ENCODE peak calls at places on chromosomes 3 and 15, in four cellular contexts. W, C, A and B are unnamed samples.

GRCh38 chr3:21662403-21662802 is 88.6 kb downstream of the ZNF385D start:
- DNase-seq in W (no peak), C (no peak), A (no peak), B (no peak)

GRCh38 chr3:48130321-48130881 is 57.8 kb downstream of the CDC25A start:
- DNase-seq in W (no peak), C (peak; percentile 70), A (peak; percentile 86), B (no peak)

GRCh38 chr3:168884353-168884903 is 779.1 kb downstream of the MECOM start:
- DNase-seq in W (no peak), C (peak; percentile 63), A (no peak), B (no peak)

GRCh38 chr3:178369006-178369405 is 167.2 kb upstream of the KCNMB2 start:
- DNase-seq in W (no peak), C (no peak), A (no peak), B (no peak)

GRCh38 chr15:81311834-81312459 is 12.0 kb downstream of the STARD5 start:
- DNase-seq in W (no peak), C (no peak), A (no peak), B (no peak)

GRCh38 chr3:73493543-73494314 is 131.0 kb downstream of the PDZRN3 start:
- DNase-seq in W (no peak), C (peak; percentile 44), A (no peak), B (no peak)

GRCh38 chr3:191644291-191644690 is 183.3 kb downstream of the PYDC2 start:
- DNase-seq in W (no peak), C (no peak), A (no peak), B (no peak)

GRCh38 chr15:90001683-90002427 is 731 bp downstream of the ZNF710 start:
- DNase-seq in W (peak; percentile 61), C (no peak), A (peak; percentile 66), B (peak; percentile 59)

GRCh38 chr3:171953300-171954022 is 85.9 kb upstream of the FNDC3B start:
- DNase-seq in W (no peak), C (no peak), A (no peak), B (no peak)

GRCh38 chr3:132417695-132418520 is 606 bp downstream of the DNAJC13 start:
- DNase-seq in W (no peak), C (no peak), A (peak; percentile 43), B (no peak)

GRCh38 chr15:92393287-92393993 is at the start of gene ST8SIA2:
- DNase-seq in W (no peak), C (no peak), A (peak; percentile 32), B (no peak)

GRCh38 chr15:34890424-34890823 is 79.1 kb downstream of the AQR start:
- DNase-seq in W (no peak), C (no peak), A (no peak), B (no peak)

GRCh38 chr15:67746022-67746421 is 79.3 kb upstream of the SKOR1 start:
- DNase-seq in W (no peak), C (no peak), A (no peak), B (no peak)

GRCh38 chr3:194306109-194306686 is 44.9 kb downstream of the CPN2 start:
- DNase-seq in W (peak; percentile 50), C (no peak), A (no peak), B (peak; percentile 51)

GRCh38 chr3:127914584-127914983 is 448 bp upstream of the KBTBD12 start:
- DNase-seq in W (no peak), C (no peak), A (no peak), B (no peak)

GRCh38 chr15:80199366-80199765 is 46.6 kb downstream of the FAH start:
- DNase-seq in W (no peak), C (no peak), A (no peak), B (no peak)

GRCh38 chr15:98647026-98647773 is 1.1 kb upstream of the IGF1R start:
- DNase-seq in W (peak; percentile 72), C (no peak), A (peak; percentile 77), B (peak; percentile 69)

GRCh38 chr3:43647331-43648166 is 25.7 kb upstream of the ANO10 start:
- DNase-seq in W (no peak), C (no peak), A (no peak), B (no peak)

GRCh38 chr15:71632571-71633195 is 177.7 kb upstream of the NR2E3 start:
- DNase-seq in W (no peak), C (no peak), A (no peak), B (no peak)

GRCh38 chr3:136819784-136820640 is 1.1 kb downstream of the SLC35G2 start:
- DNase-seq in W (peak; percentile 41), C (no peak), A (peak; percentile 29), B (peak; percentile 22)

GRCh38 chr15:68389936-68390790 is 41.8 kb downstream of the ITGA11 start:
- DNase-seq in W (peak; percentile 25), C (no peak), A (no peak), B (peak; percentile 4)

GRCh38 chr3:169430687-169431404 is 232.7 kb downstream of the MECOM start:
- DNase-seq in W (no peak), C (peak; percentile 22), A (no peak), B (no peak)

GRCh38 chr3:89223188-89223587 is 115.8 kb downstream of the EPHA3 start:
- DNase-seq in W (no peak), C (no peak), A (no peak), B (no peak)

GRCh38 chr3:197960694-197961581 is 921 bp downstream of the LMLN start:
- DNase-seq in W (no peak), C (no peak), A (no peak), B (no peak)

GRCh38 chr3:167876603-167877325 is 141.2 kb downstream of the SERPINI1 start:
- DNase-seq in W (no peak), C (no peak), A (no peak), B (no peak)

GRCh38 chr3:184466413-184466960 is 86.6 kb downstream of the CHRD start:
- DNase-seq in W (no peak), C (no peak), A (peak; percentile 66), B (no peak)

GRCh38 chr3:74752290-74752689 is 137.8 kb upstream of the CNTN3 start:
- DNase-seq in W (no peak), C (no peak), A (no peak), B (no peak)

GRCh38 chr3:132661120-132661519 is 991 bp downstream of the UBA5 start:
- DNase-seq in W (no peak), C (no peak), A (no peak), B (no peak)

GRCh38 chr15:62109457-62109856 is 42.7 kb downstream of the C2CD4A start:
- DNase-seq in W (no peak), C (no peak), A (no peak), B (no peak)

GRCh38 chr3:66195347-66195783 is 25.4 kb upstream of the SLC25A26 start:
- DNase-seq in W (no peak), C (peak; percentile 3), A (peak; percentile 57), B (no peak)

GRCh38 chr3:107663266-107663665 is 140.5 kb downstream of the BBX start:
- DNase-seq in W (no peak), C (no peak), A (no peak), B (no peak)

GRCh38 chr3:158453865-158454264 is 117.1 kb upstream of the MLF1 start:
- DNase-seq in W (no peak), C (no peak), A (no peak), B (no peak)
- TF ChIP-seq CTCF in W (no peak), C (no peak), A (no peak), B (no peak)

GRCh38 chr3:182618085-182618732 is 175.1 kb upstream of the ATP11B start:
- DNase-seq in W (no peak), C (no peak), A (no peak), B (no peak)

GRCh38 chr3:182621435-182622240 is 171.7 kb upstream of the ATP11B start:
- DNase-seq in W (no peak), C (no peak), A (no peak), B (no peak)

GRCh38 chr3:182618981-182619591 is 174.2 kb upstream of the ATP11B start:
- DNase-seq in W (no peak), C (no peak), A (no peak), B (no peak)

GRCh38 chr3:182620715-182621434 is 172.4 kb upstream of the ATP11B start:
- DNase-seq in W (no peak), C (no peak), A (no peak), B (no peak)

DNA sequence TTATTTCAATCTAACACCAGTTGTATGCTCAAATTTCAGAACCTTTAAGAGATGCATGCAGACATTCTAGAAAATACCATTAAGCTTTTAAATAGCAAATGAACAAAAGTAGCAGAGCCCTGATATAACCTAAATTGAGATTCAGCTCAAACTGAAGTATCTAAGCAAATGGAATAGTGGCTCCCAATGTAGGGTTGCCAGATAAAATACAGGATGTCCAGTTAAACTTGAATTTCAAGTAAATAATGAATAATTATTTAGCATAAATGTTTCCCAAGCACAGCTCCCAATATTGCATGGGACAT is 171.1 kb upstream of the ATP11B start:
- DNase-seq in W (no peak), C (no peak), A (no peak), B (no peak)
- TF ChIP-seq CTCF in W (no peak), C (no peak), A (no peak), B (no peak)

GRCh38 chr15:29731865-29732264 is 90.4 kb downstream of the TJP1 start:
- DNase-seq in W (no peak), C (no peak), A (no peak), B (no peak)
- TF ChIP-seq CTCF in W (no peak), C (no peak), A (no peak), B (no peak)

GRCh38 chr15:40594429-40594836 is 384 bp downstream of the KNL1 start:
- DNase-seq in W (no peak), C (peak; percentile 6), A (peak; percentile 25), B (no peak)
- TF ChIP-seq CTCF in W (no peak), C (peak; percentile 32), A (peak; percentile 27), B (no peak)

GRCh38 chr15:28080386-28080785 is 18.7 kb downstream of the OCA2 start:
- DNase-seq in W (no peak), C (no peak), A (no peak), B (no peak)
- TF ChIP-seq CTCF in W (no peak), C (no peak), A (no peak), B (no peak)

GRCh38 chr3:8810561-8810960 is 41.1 kb upstream of the OXTR start:
- DNase-seq in W (no peak), C (no peak), A (no peak), B (no peak)

GRCh38 chr3:8813411-8813810 is 44.0 kb upstream of the OXTR start:
- DNase-seq in W (no peak), C (no peak), A (no peak), B (no peak)

GRCh38 chr3:8817486-8817885 is 48.1 kb upstream of the OXTR start:
- DNase-seq in W (no peak), C (no peak), A (no peak), B (no peak)

DNA sequence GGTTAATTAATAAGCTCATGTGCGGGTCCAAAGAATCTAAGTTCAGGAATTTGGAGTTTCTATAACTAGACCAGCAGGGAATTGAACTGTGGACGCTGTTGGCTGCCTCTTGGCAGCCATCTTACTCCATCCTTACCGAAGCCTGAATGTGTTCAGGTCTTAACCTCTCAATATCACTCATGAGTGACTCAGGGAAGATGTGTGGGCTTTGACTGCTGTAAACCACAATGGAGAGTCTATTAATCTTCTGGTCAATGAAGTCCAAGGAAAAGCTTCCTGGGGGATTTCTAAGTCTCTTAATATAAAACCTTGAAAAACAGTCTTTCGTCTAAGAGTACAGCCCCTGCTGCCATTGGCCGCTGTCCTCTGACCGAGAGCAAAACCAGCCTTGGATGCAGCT is 46.7 kb upstream of the OXTR start:
- DNase-seq in W (no peak), C (no peak), A (no peak), B (no peak)
- TF ChIP-seq CTCF in W (no peak), C (no peak), A (no peak), B (no peak)